ENCODE peak calls at places on chromosomes 11 and 22, in ten cellular contexts. One of them, this sample, is unnamed. For H3K9me3, the result is how much of the 10 kb centered on the place peaks cover.

GRCh38 chr11:7449841-7450214 is 35.5 kb upstream of the OLFML1 start:
- DNase-seq in body of pancreas: no peak
- DNase-seq in IMR-90: no peak
- DNase-seq in prostate gland: no peak
- DNase-seq in endothelial cell of umbilical vein: no peak
- DNase-seq in transverse colon: no peak
- DNase-seq in uterus: no peak
- DNase-seq in A549: no peak
- DNase-seq in tibial nerve: no peak
- DNase-seq in heart left ventricle: no peak
- DNase-seq in this sample: no peak

GRCh38 chr11:60785136-60785535 is at the start of gene MS4A10:
- DNase-seq in tibial nerve: no peak
- DNase-seq in A549: no peak
- DNase-seq in heart left ventricle: no peak
- DNase-seq in endothelial cell of umbilical vein: no peak
- DNase-seq in prostate gland: no peak
- DNase-seq in IMR-90: no peak
- DNase-seq in uterus: no peak
- DNase-seq in transverse colon: peak
- DNase-seq in body of pancreas: no peak
- DNase-seq in this sample: no peak

GRCh38 chr11:76962583-76963416 is 71.4 kb upstream of the B3GNT6 start:
- DNase-seq in heart left ventricle: no peak
- DNase-seq in endothelial cell of umbilical vein: no peak
- DNase-seq in body of pancreas: no peak
- DNase-seq in tibial nerve: no peak
- DNase-seq in transverse colon: peak
- DNase-seq in IMR-90: no peak
- DNase-seq in uterus: no peak
- DNase-seq in prostate gland: no peak
- DNase-seq in A549: no peak
- DNase-seq in this sample: no peak

GRCh38 chr22:40533712-40534378 is 102.7 kb downstream of the MRTFA start:
- DNase-seq in body of pancreas: no peak
- DNase-seq in endothelial cell of umbilical vein: peak
- DNase-seq in A549: peak
- DNase-seq in prostate gland: no peak
- DNase-seq in IMR-90: peak
- DNase-seq in transverse colon: peak
- DNase-seq in uterus: no peak
- DNase-seq in tibial nerve: peak
- DNase-seq in heart left ventricle: no peak
- DNase-seq in this sample: no peak

GRCh38 chr22:23215294-23216204 is 35.2 kb downstream of the BCR start:
- DNase-seq in body of pancreas: peak
- DNase-seq in tibial nerve: no peak
- DNase-seq in heart left ventricle: no peak
- DNase-seq in prostate gland: no peak
- DNase-seq in IMR-90: peak
- DNase-seq in endothelial cell of umbilical vein: peak
- DNase-seq in A549: no peak
- DNase-seq in uterus: no peak
- DNase-seq in transverse colon: no peak
- DNase-seq in this sample: no peak

GRCh38 chr22:49326558-49326957 is 501.1 kb downstream of the BRD1 start:
- DNase-seq in endothelial cell of umbilical vein: no peak
- DNase-seq in body of pancreas: no peak
- DNase-seq in heart left ventricle: no peak
- DNase-seq in prostate gland: no peak
- DNase-seq in A549: no peak
- DNase-seq in uterus: no peak
- DNase-seq in IMR-90: no peak
- DNase-seq in tibial nerve: no peak
- DNase-seq in transverse colon: no peak
- DNase-seq in this sample: no peak

GRCh38 chr11:362642-363442 is 6.5 kb upstream of the B4GALNT4 start:
- DNase-seq in heart left ventricle: no peak
- DNase-seq in endothelial cell of umbilical vein: no peak
- DNase-seq in transverse colon: no peak
- DNase-seq in prostate gland: no peak
- DNase-seq in IMR-90: no peak
- DNase-seq in tibial nerve: no peak
- DNase-seq in body of pancreas: no peak
- DNase-seq in A549: no peak
- DNase-seq in uterus: peak
- DNase-seq in this sample: no peak

GRCh38 chr11:95095858-95096587 is 6.4 kb downstream of the ENDOD1 start:
- DNase-seq in tibial nerve: no peak
- DNase-seq in body of pancreas: no peak
- DNase-seq in heart left ventricle: no peak
- DNase-seq in A549: no peak
- DNase-seq in IMR-90: peak
- DNase-seq in endothelial cell of umbilical vein: peak
- DNase-seq in transverse colon: no peak
- DNase-seq in prostate gland: no peak
- DNase-seq in uterus: no peak
- DNase-seq in this sample: no peak

GRCh38 chr11:120182357-120182756 is 28.5 kb upstream of the OAF start:
- DNase-seq in transverse colon: no peak
- DNase-seq in prostate gland: no peak
- DNase-seq in endothelial cell of umbilical vein: no peak
- DNase-seq in uterus: no peak
- DNase-seq in tibial nerve: peak
- DNase-seq in heart left ventricle: no peak
- DNase-seq in IMR-90: no peak
- DNase-seq in A549: no peak
- DNase-seq in body of pancreas: peak
- DNase-seq in this sample: no peak

GRCh38 chr11:7251487-7251835 is 243 bp upstream of the SYT9 start:
- DNase-seq in body of pancreas: no peak
- DNase-seq in IMR-90: no peak
- DNase-seq in prostate gland: peak
- DNase-seq in tibial nerve: no peak
- DNase-seq in A549: no peak
- DNase-seq in endothelial cell of umbilical vein: peak
- DNase-seq in transverse colon: no peak
- DNase-seq in uterus: no peak
- DNase-seq in heart left ventricle: no peak
- DNase-seq in this sample: no peak

GRCh38 chr11:75565221-75565814 is 3.3 kb downstream of the SERPINH1 start:
- DNase-seq in body of pancreas: no peak
- DNase-seq in transverse colon: peak
- DNase-seq in IMR-90: peak
- DNase-seq in heart left ventricle: peak
- DNase-seq in A549: no peak
- DNase-seq in prostate gland: no peak
- DNase-seq in endothelial cell of umbilical vein: peak
- DNase-seq in tibial nerve: peak
- DNase-seq in uterus: peak
- DNase-seq in this sample: no peak

GRCh38 chr11:117877120-117877784 is 794 bp upstream of the FXYD6 start:
- DNase-seq in body of pancreas: no peak
- DNase-seq in tibial nerve: no peak
- DNase-seq in A549: no peak
- DNase-seq in uterus: peak
- DNase-seq in transverse colon: no peak
- DNase-seq in heart left ventricle: no peak
- DNase-seq in endothelial cell of umbilical vein: no peak
- DNase-seq in IMR-90: no peak
- DNase-seq in prostate gland: no peak
- DNase-seq in this sample: no peak

GRCh38 chr22:22802346-22802970 is 85.2 kb upstream of the IGLL5 start:
- DNase-seq in IMR-90: no peak
- DNase-seq in tibial nerve: no peak
- DNase-seq in body of pancreas: no peak
- DNase-seq in transverse colon: no peak
- DNase-seq in A549: no peak
- DNase-seq in uterus: no peak
- DNase-seq in heart left ventricle: no peak
- DNase-seq in endothelial cell of umbilical vein: no peak
- DNase-seq in prostate gland: no peak
- DNase-seq in this sample: no peak

GRCh38 chr11:67674442-67674871 is at the start of gene ALDH3B2:
- DNase-seq in A549: no peak
- DNase-seq in heart left ventricle: no peak
- DNase-seq in prostate gland: peak
- DNase-seq in body of pancreas: peak
- DNase-seq in endothelial cell of umbilical vein: no peak
- DNase-seq in tibial nerve: no peak
- DNase-seq in transverse colon: peak
- DNase-seq in IMR-90: no peak
- DNase-seq in uterus: no peak
- DNase-seq in this sample: no peak

GRCh38 chr11:113202431-113202830 is 112.0 kb upstream of the TTC12 start:
- DNase-seq in endothelial cell of umbilical vein: no peak
- DNase-seq in heart left ventricle: no peak
- DNase-seq in A549: no peak
- DNase-seq in IMR-90: no peak
- DNase-seq in prostate gland: no peak
- DNase-seq in body of pancreas: no peak
- DNase-seq in tibial nerve: no peak
- DNase-seq in transverse colon: no peak
- DNase-seq in uterus: no peak
- DNase-seq in this sample: no peak

GRCh38 chr11:44592125-44592643 is 26.7 kb downstream of the CD82 start:
- DNase-seq in endothelial cell of umbilical vein: no peak
- DNase-seq in IMR-90: peak
- DNase-seq in prostate gland: no peak
- DNase-seq in heart left ventricle: no peak
- DNase-seq in transverse colon: peak
- DNase-seq in A549: no peak
- DNase-seq in tibial nerve: peak
- DNase-seq in body of pancreas: no peak
- DNase-seq in uterus: peak
- DNase-seq in this sample: no peak

GRCh38 chr22:44634426-44635321 is 67.3 kb upstream of the PRR5 start:
- DNase-seq in tibial nerve: no peak
- DNase-seq in heart left ventricle: no peak
- DNase-seq in prostate gland: no peak
- DNase-seq in body of pancreas: no peak
- DNase-seq in endothelial cell of umbilical vein: no peak
- DNase-seq in IMR-90: no peak
- DNase-seq in uterus: no peak
- DNase-seq in transverse colon: no peak
- DNase-seq in A549: no peak
- DNase-seq in this sample: no peak

GRCh38 chr22:37199103-37199838 is 11.2 kb upstream of the C1QTNF6 start:
- DNase-seq in prostate gland: peak
- DNase-seq in body of pancreas: peak
- DNase-seq in transverse colon: peak
- DNase-seq in heart left ventricle: peak
- DNase-seq in A549: peak
- DNase-seq in endothelial cell of umbilical vein: peak
- DNase-seq in uterus: peak
- DNase-seq in tibial nerve: peak
- DNase-seq in IMR-90: peak
- DNase-seq in this sample: peak
- TF ChIP-seq POLR2A in prostate gland: peak
- TF ChIP-seq POLR2A in body of pancreas: peak
- TF ChIP-seq POLR2A in transverse colon: peak
- TF ChIP-seq POLR2A in heart left ventricle: peak
- TF ChIP-seq POLR2A in A549: peak
- TF ChIP-seq POLR2A in endothelial cell of umbilical vein: peak
- TF ChIP-seq POLR2A in uterus: peak
- TF ChIP-seq POLR2A in tibial nerve: peak
- TF ChIP-seq POLR2A in IMR-90: peak
- TF ChIP-seq POLR2A in this sample: no peak

GRCh38 chr11:82969811-82970210 is 68.3 kb downstream of the DDIAS start:
- DNase-seq in tibial nerve: no peak
- DNase-seq in transverse colon: no peak
- DNase-seq in IMR-90: no peak
- DNase-seq in heart left ventricle: no peak
- DNase-seq in uterus: no peak
- DNase-seq in body of pancreas: no peak
- DNase-seq in endothelial cell of umbilical vein: no peak
- DNase-seq in prostate gland: no peak
- DNase-seq in A549: no peak
- DNase-seq in this sample: no peak
- H3K4me3 ChIP-seq in tibial nerve: no peak
- H3K4me3 ChIP-seq in transverse colon: no peak
- H3K4me3 ChIP-seq in IMR-90: no peak
- H3K4me3 ChIP-seq in heart left ventricle: no peak
- H3K4me3 ChIP-seq in uterus: no peak
- H3K4me3 ChIP-seq in body of pancreas: no peak
- H3K4me3 ChIP-seq in endothelial cell of umbilical vein: no peak
- H3K4me3 ChIP-seq in prostate gland: no peak
- H3K4me3 ChIP-seq in A549: no peak
- H3K4me3 ChIP-seq in this sample: no peak

GRCh38 chr22:11627798-11628650 is 3900.0 kb upstream of the OR11H1 start:
- DNase-seq in endothelial cell of umbilical vein: no peak
- DNase-seq in tibial nerve: no peak
- DNase-seq in prostate gland: no peak
- DNase-seq in IMR-90: no peak
- DNase-seq in A549: no peak
- DNase-seq in heart left ventricle: no peak
- DNase-seq in uterus: no peak
- DNase-seq in transverse colon: no peak
- DNase-seq in body of pancreas: no peak
- DNase-seq in this sample: no peak

GRCh38 chr22:11629661-11630385 is 3898.2 kb upstream of the OR11H1 start:
- DNase-seq in uterus: no peak
- DNase-seq in IMR-90: no peak
- DNase-seq in endothelial cell of umbilical vein: no peak
- DNase-seq in transverse colon: no peak
- DNase-seq in body of pancreas: no peak
- DNase-seq in heart left ventricle: no peak
- DNase-seq in prostate gland: no peak
- DNase-seq in A549: no peak
- DNase-seq in tibial nerve: no peak
- DNase-seq in this sample: no peak

GRCh38 chr22:11627436-11627797 is 3900.6 kb upstream of the OR11H1 start:
- DNase-seq in A549: no peak
- DNase-seq in IMR-90: no peak
- DNase-seq in transverse colon: no peak
- DNase-seq in body of pancreas: no peak
- DNase-seq in tibial nerve: no peak
- DNase-seq in endothelial cell of umbilical vein: peak
- DNase-seq in heart left ventricle: no peak
- DNase-seq in prostate gland: no peak
- DNase-seq in uterus: no peak
- DNase-seq in this sample: no peak

GRCh38 chr22:11628651-11629511 is 3899.1 kb upstream of the OR11H1 start:
- DNase-seq in IMR-90: no peak
- DNase-seq in uterus: no peak
- DNase-seq in body of pancreas: no peak
- DNase-seq in transverse colon: no peak
- DNase-seq in endothelial cell of umbilical vein: no peak
- DNase-seq in heart left ventricle: no peak
- DNase-seq in prostate gland: no peak
- DNase-seq in A549: no peak
- DNase-seq in tibial nerve: no peak
- DNase-seq in this sample: no peak

GRCh38 chr22:11626422-11626773 is 3901.6 kb upstream of the OR11H1 start:
- DNase-seq in uterus: no peak
- DNase-seq in prostate gland: no peak
- DNase-seq in IMR-90: no peak
- DNase-seq in A549: no peak
- DNase-seq in transverse colon: no peak
- DNase-seq in body of pancreas: no peak
- DNase-seq in heart left ventricle: no peak
- DNase-seq in tibial nerve: no peak
- DNase-seq in endothelial cell of umbilical vein: no peak
- DNase-seq in this sample: no peak
- H3K9me3 ChIP-seq in uterus: under half
- H3K9me3 ChIP-seq in prostate gland: under half
- H3K9me3 ChIP-seq in IMR-90: half or more
- H3K9me3 ChIP-seq in A549: under half
- H3K9me3 ChIP-seq in transverse colon: half or more
- H3K9me3 ChIP-seq in body of pancreas: under half
- H3K9me3 ChIP-seq in heart left ventricle: under half
- H3K9me3 ChIP-seq in tibial nerve: under half
- H3K9me3 ChIP-seq in endothelial cell of umbilical vein: under half
- H3K9me3 ChIP-seq in this sample: half or more

GRCh38 chr11:5242933-5243844 is 6.5 kb downstream of the HBG1 start:
- DNase-seq in heart left ventricle: no peak
- DNase-seq in transverse colon: no peak
- DNase-seq in IMR-90: peak
- DNase-seq in tibial nerve: no peak
- DNase-seq in A549: no peak
- DNase-seq in prostate gland: no peak
- DNase-seq in endothelial cell of umbilical vein: no peak
- DNase-seq in uterus: no peak
- DNase-seq in body of pancreas: no peak
- DNase-seq in this sample: no peak
- TF ChIP-seq POLR2A in heart left ventricle: no peak
- TF ChIP-seq POLR2A in transverse colon: no peak
- TF ChIP-seq POLR2A in IMR-90: no peak
- TF ChIP-seq POLR2A in tibial nerve: no peak
- TF ChIP-seq POLR2A in A549: no peak
- TF ChIP-seq POLR2A in prostate gland: no peak
- TF ChIP-seq POLR2A in endothelial cell of umbilical vein: no peak
- TF ChIP-seq POLR2A in uterus: no peak
- TF ChIP-seq POLR2A in body of pancreas: no peak
- TF ChIP-seq POLR2A in this sample: no peak

This sample was measured in esophagus squamous epithelium.